ENCODE peak calls at places on chromosomes 12 and 14, in eight cellular contexts. One of them, this sample, is unnamed.

GRCh38 chr12:8953773-8954402 is 4.4 kb upstream of the M6PR start:
- DNase-seq in ELR: no peak
- DNase-seq in substantia nigra: no peak
- DNase-seq in RWPE1: no peak
- DNase-seq in activated CD4-positive, CD25-positive, alpha-beta regulatory T cell: no peak
- DNase-seq in fibroblast of pulmonary artery: no peak
- DNase-seq in GM03348: no peak
- DNase-seq in Karpas-422: no peak
- DNase-seq in this sample: no peak

GRCh38 chr12:120229071-120229582 is 28.2 kb upstream of the RPLP0 start:
- DNase-seq in ELR: no peak
- DNase-seq in substantia nigra: no peak
- DNase-seq in RWPE1: no peak
- DNase-seq in activated CD4-positive, CD25-positive, alpha-beta regulatory T cell: no peak
- DNase-seq in fibroblast of pulmonary artery: no peak
- DNase-seq in GM03348: no peak
- DNase-seq in Karpas-422: peak
- DNase-seq in this sample: no peak

GRCh38 chr14:100611811-100612480 is 24.7 kb upstream of the BEGAIN start:
- DNase-seq in ELR: no peak
- DNase-seq in substantia nigra: no peak
- DNase-seq in RWPE1: no peak
- DNase-seq in activated CD4-positive, CD25-positive, alpha-beta regulatory T cell: no peak
- DNase-seq in fibroblast of pulmonary artery: no peak
- DNase-seq in GM03348: no peak
- DNase-seq in Karpas-422: no peak
- DNase-seq in this sample: no peak

GRCh38 chr12:108846320-108846719 is 11.1 kb downstream of the SSH1 start:
- DNase-seq in ELR: no peak
- DNase-seq in substantia nigra: peak
- DNase-seq in RWPE1: no peak
- DNase-seq in activated CD4-positive, CD25-positive, alpha-beta regulatory T cell: no peak
- DNase-seq in fibroblast of pulmonary artery: no peak
- DNase-seq in GM03348: peak
- DNase-seq in Karpas-422: no peak
- DNase-seq in this sample: no peak

GRCh38 chr12:132908145-132909029 is 21.0 kb upstream of the CHFR start:
- DNase-seq in ELR: peak
- DNase-seq in substantia nigra: peak
- DNase-seq in RWPE1: peak
- DNase-seq in activated CD4-positive, CD25-positive, alpha-beta regulatory T cell: peak
- DNase-seq in fibroblast of pulmonary artery: peak
- DNase-seq in GM03348: peak
- DNase-seq in Karpas-422: peak
- DNase-seq in this sample: peak

GRCh38 chr12:8784464-8784863 is 38.0 kb upstream of the A2ML1 start:
- DNase-seq in ELR: no peak
- DNase-seq in substantia nigra: no peak
- DNase-seq in RWPE1: no peak
- DNase-seq in activated CD4-positive, CD25-positive, alpha-beta regulatory T cell: no peak
- DNase-seq in fibroblast of pulmonary artery: peak
- DNase-seq in GM03348: no peak
- DNase-seq in Karpas-422: no peak
- DNase-seq in this sample: no peak

GRCh38 chr12:132397152-132397933 is 68.0 kb upstream of the GALNT9 start:
- DNase-seq in ELR: no peak
- DNase-seq in substantia nigra: no peak
- DNase-seq in RWPE1: no peak
- DNase-seq in activated CD4-positive, CD25-positive, alpha-beta regulatory T cell: no peak
- DNase-seq in fibroblast of pulmonary artery: no peak
- DNase-seq in GM03348: no peak
- DNase-seq in Karpas-422: no peak
- DNase-seq in this sample: no peak

GRCh38 chr12:79329933-79330332 is 360.8 kb downstream of the PAWR start:
- DNase-seq in ELR: peak
- DNase-seq in substantia nigra: no peak
- DNase-seq in RWPE1: no peak
- DNase-seq in activated CD4-positive, CD25-positive, alpha-beta regulatory T cell: no peak
- DNase-seq in fibroblast of pulmonary artery: no peak
- DNase-seq in GM03348: no peak
- DNase-seq in Karpas-422: no peak
- DNase-seq in this sample: no peak

GRCh38 chr12:2256453-2256852 is 203.7 kb downstream of the CACNA1C start:
- DNase-seq in ELR: peak
- DNase-seq in substantia nigra: no peak
- DNase-seq in RWPE1: no peak
- DNase-seq in activated CD4-positive, CD25-positive, alpha-beta regulatory T cell: no peak
- DNase-seq in fibroblast of pulmonary artery: peak
- DNase-seq in GM03348: peak
- DNase-seq in Karpas-422: no peak
- DNase-seq in this sample: no peak

GRCh38 chr14:67668559-67668958 is 5.9 kb downstream of the VTI1B start:
- DNase-seq in ELR: no peak
- DNase-seq in substantia nigra: no peak
- DNase-seq in RWPE1: no peak
- DNase-seq in activated CD4-positive, CD25-positive, alpha-beta regulatory T cell: no peak
- DNase-seq in fibroblast of pulmonary artery: no peak
- DNase-seq in GM03348: no peak
- DNase-seq in Karpas-422: peak
- DNase-seq in this sample: no peak

GRCh38 chr12:63955831-63956685 is 111.6 kb downstream of the SRGAP1 start:
- DNase-seq in ELR: no peak
- DNase-seq in substantia nigra: no peak
- DNase-seq in RWPE1: peak
- DNase-seq in activated CD4-positive, CD25-positive, alpha-beta regulatory T cell: no peak
- DNase-seq in fibroblast of pulmonary artery: peak
- DNase-seq in GM03348: peak
- DNase-seq in Karpas-422: no peak
- DNase-seq in this sample: no peak

GRCh38 chr12:6285063-6285477 is 25.4 kb upstream of the PLEKHG6 start:
- DNase-seq in ELR: peak
- DNase-seq in substantia nigra: peak
- DNase-seq in RWPE1: peak
- DNase-seq in activated CD4-positive, CD25-positive, alpha-beta regulatory T cell: peak
- DNase-seq in fibroblast of pulmonary artery: peak
- DNase-seq in GM03348: peak
- DNase-seq in Karpas-422: peak
- DNase-seq in this sample: no peak

GRCh38 chr12:24948816-24949722 is at the start of gene BCAT1:
- DNase-seq in ELR: peak
- DNase-seq in substantia nigra: peak
- DNase-seq in RWPE1: no peak
- DNase-seq in activated CD4-positive, CD25-positive, alpha-beta regulatory T cell: peak
- DNase-seq in fibroblast of pulmonary artery: peak
- DNase-seq in GM03348: peak
- DNase-seq in Karpas-422: peak
- DNase-seq in this sample: no peak

GRCh38 chr14:98741523-98741922 is 530.5 kb downstream of the BCL11B start:
- DNase-seq in ELR: no peak
- DNase-seq in substantia nigra: no peak
- DNase-seq in RWPE1: no peak
- DNase-seq in activated CD4-positive, CD25-positive, alpha-beta regulatory T cell: no peak
- DNase-seq in fibroblast of pulmonary artery: no peak
- DNase-seq in GM03348: no peak
- DNase-seq in Karpas-422: no peak
- DNase-seq in this sample: no peak

GRCh38 chr12:13661005-13661887 is 320.2 kb downstream of the GRIN2B start:
- DNase-seq in ELR: peak
- DNase-seq in substantia nigra: peak
- DNase-seq in RWPE1: peak
- DNase-seq in activated CD4-positive, CD25-positive, alpha-beta regulatory T cell: no peak
- DNase-seq in fibroblast of pulmonary artery: peak
- DNase-seq in GM03348: peak
- DNase-seq in Karpas-422: peak
- DNase-seq in this sample: peak

This sample was measured in iPS DF 19.7.